ENCODE peak calls at places on chromosomes 1 and 21, in six cellular contexts. Y is posterior vena cava, W is mesendoderm, H is GM12865, J is kidney tubule cell, L is fibroblast of villous mesenchyme. T is an unnamed sample.

GRCh38 chr1:24705260-24706073 is 39.8 kb upstream of the CLIC4 start:
- DNase-seq in H (peak), Y (peak), W (peak), L (peak), J (peak), T (no peak)

GRCh38 chr1:2575801-2576663 is 10.5 kb upstream of the PRXL2B start:
- DNase-seq in H (peak), L (no peak), J (peak), Y (peak), W (no peak), T (no peak)

GRCh38 chr1:195591917-195592672 is 1016.1 kb downstream of the KCNT2 start:
- DNase-seq in W (peak), Y (no peak), L (peak), H (no peak), J (peak), T (no peak)

GRCh38 chr21:40841524-40842196 is 5.3 kb downstream of the DSCAM start:
- DNase-seq in L (no peak), J (peak), W (peak), H (peak), Y (no peak), T (no peak)

GRCh38 chr1:25881266-25881665 is 5.8 kb upstream of the PAQR7 start:
- DNase-seq in H (no peak), Y (peak), J (no peak), W (no peak), L (no peak), T (no peak)

GRCh38 chr1:162487241-162487640 is 10.4 kb upstream of the UHMK1 start:
- DNase-seq in J (no peak), Y (no peak), H (no peak), L (no peak), W (no peak), T (no peak)

GRCh38 chr21:30268608-30269197 is 14.0 kb downstream of the KRTAP24-1 start:
- DNase-seq in W (peak), H (peak), J (no peak), Y (no peak), L (no peak), T (no peak)

GRCh38 chr21:37974081-37974480 is 57.8 kb upstream of the KCNJ6 start:
- DNase-seq in W (no peak), H (no peak), L (no peak), J (peak), Y (no peak), T (no peak)

GRCh38 chr1:1142844-1143243 is 27.0 kb upstream of the C1orf159 start:
- DNase-seq in J (no peak), L (no peak), W (no peak), Y (no peak), H (no peak), T (no peak)

GRCh38 chr1:5812295-5812694 is 179.9 kb downstream of the NPHP4 start:
- DNase-seq in H (no peak), Y (no peak), J (no peak), L (no peak), W (no peak), T (no peak)

GRCh38 chr1:30451532-30452125 is 271.8 kb downstream of the MATN1 start:
- DNase-seq in Y (no peak), J (no peak), H (no peak), W (no peak), L (no peak), T (no peak)

GRCh38 chr1:30757196-30757949 is at the start of gene LAPTM5:
- DNase-seq in L (peak), J (no peak), W (no peak), H (peak), Y (peak), T (peak)

GRCh38 chr1:15261155-15262002 is 14.4 kb downstream of the FHAD1 start:
- DNase-seq in H (peak), L (peak), W (no peak), Y (peak), J (no peak), T (no peak)

GRCh38 chr1:241270016-241270415 is 87.0 kb downstream of the RGS7 start:
- DNase-seq in Y (no peak), W (no peak), L (no peak), J (no peak), H (no peak), T (no peak)

GRCh38 chr1:43557744-43558245 is 27.1 kb downstream of the PTPRF start:
- DNase-seq in H (no peak), Y (no peak), L (peak), W (peak), J (peak), T (no peak)

GRCh38 chr1:37537378-37537777 is 16.7 kb downstream of the SNIP1 start:
- DNase-seq in J (peak), H (no peak), L (peak), W (no peak), Y (no peak), T (no peak)

GRCh38 chr1:15526021-15526489 is 593 bp upstream of the DNAJC16 start:
- DNase-seq in L (no peak), Y (no peak), W (no peak), J (no peak), H (no peak), T (no peak)

GRCh38 chr1:3468236-3469103 is 14.0 kb downstream of the ARHGEF16 start:
- DNase-seq in H (no peak), L (no peak), Y (peak), W (no peak), J (no peak), T (no peak)

GRCh38 chr1:60600532-60600931 is 481.8 kb upstream of the NFIA start:
- DNase-seq in Y (no peak), W (no peak), L (no peak), H (no peak), J (no peak), T (no peak)

GRCh38 chr1:155729031-155729898 is 40.4 kb downstream of the DAP3 start:
- DNase-seq in J (peak), Y (no peak), W (peak), H (peak), L (peak), T (peak)

GRCh38 chr1:216686860-216687545 is 36.2 kb downstream of the ESRRG start:
- DNase-seq in J (peak), W (peak), L (no peak), Y (no peak), H (no peak), T (no peak)

GRCh38 chr1:10668241-10668761 is 128.1 kb downstream of the CASZ1 start:
- DNase-seq in Y (no peak), W (no peak), L (no peak), H (no peak), J (no peak), T (no peak)

GRCh38 chr1:67850151-67850551 is 16.9 kb upstream of the GNG12 start:
- DNase-seq in H (peak), J (peak), Y (no peak), W (peak), L (peak), T (no peak)

GRCh38 chr1:17110555-17110926 is 8.7 kb downstream of the PADI2 start:
- DNase-seq in J (no peak), H (no peak), W (no peak), L (no peak), Y (no peak), T (no peak)

GRCh38 chr21:14438204-14438603 is 55.3 kb upstream of the HSPA13 start:
- DNase-seq in Y (no peak), J (no peak), H (no peak), W (no peak), L (peak), T (no peak)

GRCh38 chr1:10867914-10868598 is 71.6 kb upstream of the CASZ1 start:
- DNase-seq in Y (no peak), J (no peak), L (no peak), H (no peak), W (no peak), T (no peak)

GRCh38 chr1:155455588-155456195 is 106.9 kb downstream of the ASH1L start:
- DNase-seq in H (no peak), W (no peak), J (no peak), Y (no peak), L (peak), T (no peak)

GRCh38 chr1:1245178-1245839 is 1.2 kb downstream of the C1QTNF12 start:
- DNase-seq in J (no peak), H (no peak), L (no peak), W (no peak), Y (no peak), T (no peak)

GRCh38 chr1:21152423-21153100 is 24.1 kb downstream of the EIF4G3 start:
- DNase-seq in J (peak), W (peak), L (no peak), Y (no peak), H (no peak), T (no peak)

GRCh38 chr1:197857477-197857876 is 45.0 kb upstream of the C1orf53 start:
- DNase-seq in Y (no peak), L (no peak), H (no peak), J (no peak), W (no peak), T (no peak)

GRCh38 chr1:81833722-81834121 is 33.0 kb downstream of the ADGRL2 start:
- DNase-seq in J (no peak), L (no peak), W (no peak), H (no peak), Y (no peak), T (no peak)

GRCh38 chr1:216285052-216285451 is 138.2 kb downstream of the USH2A start:
- DNase-seq in Y (no peak), H (no peak), J (no peak), W (peak), L (no peak), T (no peak)

GRCh38 chr1:9881838-9882249 is 28.2 kb downstream of the CTNNBIP1 start:
- DNase-seq in W (no peak), Y (no peak), H (no peak), L (peak), J (peak), T (no peak)